ENCODE peak calls at places on chromosome 1, in five cellular contexts. K is gastrocnemius medialis, O is body of pancreas, X is GM12891, U is H54. I is an unnamed sample.
A peak's percentile ranks its signal among the peaks of the same experiment; 100 is the strongest.

GRCh38 chr1:207983044-207983443 is 72.1 kb upstream of the CD34 start:
- DNase-seq in K (no peak), O (no peak), X (no peak), U (no peak), I (no peak)

GRCh38 chr1:212968385-212968863 is 18.1 kb downstream of the VASH2 start:
- DNase-seq in K (no peak), O (no peak), X (no peak), U (no peak), I (no peak)

GRCh38 chr1:58443986-58444603 is 102.4 kb downstream of the OMA1 start:
- DNase-seq in K (no peak), O (no peak), X (no peak), U (no peak), I (no peak)

GRCh38 chr1:54888080-54888733 is 1.2 kb upstream of the DHCR24 start:
- DNase-seq in K (no peak), O (no peak), X (no peak), U (no peak), I (peak; percentile 99)

GRCh38 chr1:119471566-119471965 is 35.4 kb upstream of the HSD3B1 start:
- DNase-seq in K (no peak), O (no peak), X (no peak), U (no peak), I (no peak)

GRCh38 chr1:184483101-184483813 is 96.4 kb downstream of the C1orf21 start:
- DNase-seq in K (peak; percentile 94), O (peak; percentile 83), X (no peak), U (no peak), I (no peak)

GRCh38 chr1:112544011-112544688 is 35.4 kb downstream of the WNT2B start:
- DNase-seq in K (no peak), O (peak; percentile 7), X (no peak), U (peak; percentile 33), I (peak; percentile 41)

GRCh38 chr1:27668808-27669723 is 2.9 kb downstream of the IFI6 start:
- DNase-seq in K (peak; percentile 62), O (peak; percentile 78), X (peak; percentile 65), U (no peak), I (no peak)

GRCh38 chr1:226662704-226663326 is 76.3 kb downstream of the ITPKB start:
- DNase-seq in K (peak; percentile 88), O (peak; percentile 86), X (peak; percentile 75), U (peak; percentile 86), I (no peak)

GRCh38 chr1:21289700-21290545 is at the start of gene ECE1:
- DNase-seq in K (no peak), O (peak; percentile 43), X (no peak), U (peak; percentile 47), I (no peak)

GRCh38 chr1:117654485-117655219 is 48.8 kb downstream of the TENT5C start:
- DNase-seq in K (no peak), O (no peak), X (no peak), U (no peak), I (peak; percentile 8)

GRCh38 chr1:65001238-65001792 is 35.0 kb upstream of the JAK1 start:
- DNase-seq in K (peak; percentile 59), O (peak; percentile 74), X (peak; percentile 52), U (peak; percentile 77), I (no peak)

GRCh38 chr1:200849430-200849829 is 23.4 kb upstream of the GPR25 start:
- DNase-seq in K (no peak), O (no peak), X (no peak), U (no peak), I (no peak)

GRCh38 chr1:37663426-37664000 is 28.8 kb upstream of the CDCA8 start:
- DNase-seq in K (no peak), O (no peak), X (no peak), U (no peak), I (no peak)

GRCh38 chr1:100354971-100355394 is 2.7 kb downstream of the CDC14A start:
- DNase-seq in K (no peak), O (peak; percentile 48), X (no peak), U (peak; percentile 12), I (peak; percentile 66)

GRCh38 chr1:181119076-181119989 is 30.8 kb downstream of the IER5 start:
- DNase-seq in K (no peak), O (no peak), X (no peak), U (no peak), I (no peak)

GRCh38 chr1:110393691-110394564 is 3.1 kb upstream of the SLC16A4 start:
- DNase-seq in K (no peak), O (no peak), X (no peak), U (peak; percentile 26), I (peak; percentile 47)

GRCh38 chr1:167704767-167705166 is 17.0 kb upstream of the MPZL1 start:
- DNase-seq in K (no peak), O (no peak), X (no peak), U (no peak), I (no peak)

GRCh38 chr1:110554871-110555801 is 36.2 kb upstream of the KCNA10 start:
- DNase-seq in K (no peak), O (peak; percentile 57), X (peak; percentile 59), U (no peak), I (peak; percentile 11)

GRCh38 chr1:161153682-161154337 is at the start of gene UFC1:
- DNase-seq in K (peak; percentile 74), O (peak; percentile 88), X (peak; percentile 78), U (peak; percentile 70), I (peak; percentile 86)
- TF ChIP-seq POLR2A in K (no peak), O (peak; percentile 82), X (peak; percentile 95), U (peak; percentile 64), I (peak; percentile 77)

GRCh38 chr1:93180723-93181613 is at the start of gene CCDC18:
- DNase-seq in K (no peak), O (no peak), X (peak; percentile 17), U (peak; percentile 6), I (peak; percentile 21)
- TF ChIP-seq POLR2A in K (no peak), O (no peak), X (no peak), U (peak; percentile 50), I (no peak)

DNA sequence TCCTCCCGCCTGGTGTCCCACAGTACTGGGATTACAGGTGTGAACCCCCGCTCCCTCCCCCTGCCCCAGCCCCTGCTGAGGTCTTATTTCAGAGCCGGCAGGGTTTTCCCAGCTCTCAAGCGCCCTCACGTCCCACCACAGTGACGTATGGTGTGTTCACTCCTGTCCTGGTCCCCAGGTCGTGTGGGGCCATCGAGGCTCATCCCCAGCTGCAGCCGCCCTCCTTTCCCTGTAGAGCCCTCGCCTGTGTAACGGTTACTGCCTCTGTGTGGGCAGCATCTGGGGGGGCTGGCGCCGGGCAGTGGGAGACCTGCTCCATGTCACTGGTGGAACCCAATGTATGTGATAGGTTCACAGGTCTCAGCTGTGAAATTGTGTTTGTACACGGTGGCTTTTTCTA is 23.2 kb downstream of the SKI start:
- DNase-seq in K (no peak), O (no peak), X (no peak), U (no peak), I (no peak)
- TF ChIP-seq POLR2A in K (no peak), O (no peak), X (no peak), U (no peak), I (no peak)

GRCh38 chr1:16451868-16452528 is 11.5 kb downstream of the NECAP2 start:
- DNase-seq in K (no peak), O (no peak), X (no peak), U (no peak), I (no peak)
- TF ChIP-seq POLR2A in K (no peak), O (no peak), X (no peak), U (no peak), I (no peak)

GRCh38 chr1:18955116-18955441 is 1.4 kb downstream of the IFFO2 start:
- DNase-seq in K (no peak), O (no peak), X (no peak), U (no peak), I (no peak)

GRCh38 chr1:18955442-18956188 is 861 bp downstream of the IFFO2 start:
- DNase-seq in K (no peak), O (peak; percentile 64), X (peak; percentile 48), U (no peak), I (no peak)

GRCh38 chr1:18957136-18957521 is 653 bp upstream of the IFFO2 start:
- DNase-seq in K (no peak), O (no peak), X (no peak), U (no peak), I (no peak)

GRCh38 chr1:18957532-18958295 is 1.2 kb upstream of the IFFO2 start:
- DNase-seq in K (no peak), O (no peak), X (no peak), U (no peak), I (peak; percentile 70)

DNA sequence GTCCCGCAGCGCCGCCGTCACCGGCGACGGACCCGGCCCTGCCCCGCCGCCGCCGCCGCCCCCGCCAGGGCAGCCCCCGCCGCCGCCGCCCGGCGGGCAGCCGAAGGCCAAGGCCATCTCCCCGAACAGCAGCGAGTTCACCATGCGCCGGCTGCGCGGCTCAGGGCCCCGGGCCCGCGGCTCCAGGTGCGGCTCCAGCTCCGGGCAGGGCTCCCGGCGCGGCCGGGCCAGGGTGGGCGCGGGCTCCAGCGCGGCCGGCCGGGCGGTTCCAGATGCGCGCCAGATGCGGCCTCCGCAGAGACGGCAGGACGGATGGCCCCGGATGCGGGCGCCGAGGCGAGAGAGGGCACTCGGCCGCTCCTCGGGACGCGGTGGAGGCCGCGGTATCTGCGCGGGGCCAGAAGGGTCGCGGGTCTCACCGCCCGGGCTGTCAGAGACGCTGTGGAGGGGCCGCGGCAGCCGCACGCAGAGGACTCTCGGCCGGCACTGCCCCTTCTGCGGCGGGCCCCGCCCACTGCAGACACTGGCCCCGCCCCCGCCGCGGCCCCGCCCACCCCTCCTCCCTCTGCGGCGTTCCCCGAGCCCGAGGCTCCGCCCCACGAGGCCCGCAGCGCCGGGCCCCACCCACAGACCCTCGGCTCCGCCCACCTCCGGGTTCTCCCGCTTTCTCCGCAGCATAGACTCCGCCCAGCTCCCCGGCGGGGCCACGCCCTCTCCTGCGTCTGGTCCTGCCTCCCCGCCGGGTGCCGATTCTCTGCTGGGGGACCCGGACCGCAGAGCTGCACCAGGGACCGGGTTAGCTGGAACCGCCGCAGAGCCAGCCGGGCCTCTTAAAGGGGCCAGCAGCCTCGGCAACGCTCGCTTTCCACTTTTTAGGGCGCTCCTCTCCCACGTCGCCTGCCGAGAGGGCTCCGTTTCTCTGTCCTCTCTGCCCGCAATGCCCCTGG is at the start of gene IFFO2:
- DNase-seq in K (peak; percentile 94), O (peak; percentile 98), X (peak; percentile 98), U (peak; percentile 94), I (peak; percentile 85)
- TF ChIP-seq POLR2A in K (peak; percentile 86), O (peak; percentile 92), X (peak; percentile 58), U (peak; percentile 76), I (no peak)

DNA sequence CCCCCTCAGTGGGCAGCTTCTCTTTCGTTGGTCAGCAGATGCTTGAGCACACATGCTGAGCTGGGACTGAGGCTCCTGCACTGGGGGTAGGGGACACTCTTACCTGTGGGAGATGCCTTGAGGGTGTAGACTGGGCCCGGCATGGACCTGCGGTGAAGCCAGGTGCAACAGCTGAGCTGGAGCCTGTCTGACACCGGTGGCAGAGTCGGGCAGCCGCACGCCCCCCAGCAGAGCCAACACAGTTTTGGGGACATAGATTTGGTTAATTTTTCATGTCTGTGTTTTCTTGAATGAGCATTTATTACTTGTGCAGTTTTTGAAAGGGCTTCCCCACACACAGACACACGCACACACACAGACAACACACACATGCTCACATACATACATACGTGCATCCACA is 5.9 kb upstream of the HES5 start:
- DNase-seq in K (no peak), O (no peak), X (no peak), U (no peak), I (no peak)
- TF ChIP-seq POLR2A in K (no peak), O (no peak), X (no peak), U (no peak), I (no peak)